ENCODE peak calls at places on chromosomes 5 and 9, in seven cellular contexts. K is hepatocyte, Y is GM23248, R is choroid plexus epithelial cell, G is colonic mucosa, P is SJCRH30, M is AG04450. I is an unnamed sample.

GRCh38 chr9:125902865-125903512 is 155.8 kb downstream of the PBX3 start:
- DNase-seq in Y (no peak), P (peak; percentile 31), G (no peak), K (no peak), M (no peak), R (no peak), I (no peak)

GRCh38 chr5:3197699-3198098 is 397.9 kb upstream of the IRX1 start:
- DNase-seq in G (no peak), Y (no peak), M (no peak), K (peak; percentile 48), R (no peak), P (peak; percentile 78), I (no peak)

GRCh38 chr9:7777776-7778175 is 21.8 kb downstream of the DMAC1 start:
- DNase-seq in G (no peak), P (peak; percentile 9), R (no peak), Y (no peak), M (no peak), K (no peak), I (no peak)

GRCh38 chr5:69485471-69485870 is 7.1 kb upstream of the OCLN start:
- DNase-seq in Y (no peak), G (no peak), R (no peak), P (no peak), K (no peak), M (no peak), I (no peak)

GRCh38 chr5:157548513-157549282 is 26.9 kb downstream of the ADAM19 start:
- DNase-seq in R (peak; percentile 83), P (no peak), G (no peak), M (peak; percentile 66), K (no peak), Y (peak; percentile 97), I (no peak)

GRCh38 chr9:124660341-124660801 is 110.7 kb downstream of the NR6A1 start:
- DNase-seq in K (peak; percentile 48), R (peak; percentile 74), P (peak; percentile 92), G (peak; percentile 38), M (no peak), Y (peak; percentile 72), I (peak; percentile 41)

GRCh38 chr9:98880311-98881015 is 63.2 kb upstream of the COL15A1 start:
- DNase-seq in M (no peak), P (no peak), K (no peak), G (no peak), Y (no peak), R (no peak), I (no peak)

GRCh38 chr5:54171645-54172384 is 138.6 kb downstream of the ARL15 start:
- DNase-seq in M (peak; percentile 32), R (peak; percentile 62), P (peak; percentile 60), G (peak; percentile 36), K (no peak), Y (no peak), I (no peak)

GRCh38 chr5:98771389-98772109 is 1.9 kb upstream of the RGMB start:
- DNase-seq in M (peak; percentile 87), P (peak; percentile 93), G (peak; percentile 92), R (peak; percentile 96), Y (peak; percentile 90), K (peak; percentile 92), I (peak; percentile 72)

DNA sequence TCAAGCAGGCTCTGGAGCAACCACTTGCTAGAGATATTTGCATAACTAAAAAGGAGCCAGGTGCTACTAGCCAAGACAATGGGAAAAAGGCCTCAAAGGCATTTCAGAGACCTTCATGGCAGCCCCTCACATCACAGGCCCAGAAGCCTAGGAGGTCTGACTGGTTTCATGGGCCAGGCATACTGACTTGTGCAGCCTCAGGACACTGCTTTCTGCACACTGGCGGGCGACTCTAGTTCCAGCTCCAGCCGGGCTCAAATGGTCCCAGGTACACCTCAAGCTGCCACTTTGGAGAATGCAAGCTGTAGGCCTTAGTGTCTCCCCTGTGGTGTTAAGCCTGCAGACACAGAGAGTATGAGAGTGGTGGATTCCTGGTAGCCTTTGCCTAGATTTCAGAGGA is 27.1 kb downstream of the COX7C start:
- DNase-seq in M (no peak), R (no peak), Y (no peak), K (no peak), P (no peak), G (no peak), I (no peak)
- H3K4me3 ChIP-seq in M (no peak overlapping the region), R (no peak overlapping the region), Y (no peak overlapping the region), K (no peak overlapping the region), P (no peak overlapping the region), G (no peak overlapping the region), I (no peak overlapping the region)

GRCh38 chr5:154697335-154697734 is 57.8 kb upstream of the LARP1 start:
- DNase-seq in K (no peak), R (no peak), P (no peak), G (no peak), Y (peak; percentile 55), M (peak; percentile 10), I (no peak)
- H3K4me3 ChIP-seq in K (no peak overlapping the region), R (no peak overlapping the region), P (no peak overlapping the region), G (no peak overlapping the region), Y (no peak overlapping the region), M (no peak overlapping the region), I (no peak overlapping the region)

DNA sequence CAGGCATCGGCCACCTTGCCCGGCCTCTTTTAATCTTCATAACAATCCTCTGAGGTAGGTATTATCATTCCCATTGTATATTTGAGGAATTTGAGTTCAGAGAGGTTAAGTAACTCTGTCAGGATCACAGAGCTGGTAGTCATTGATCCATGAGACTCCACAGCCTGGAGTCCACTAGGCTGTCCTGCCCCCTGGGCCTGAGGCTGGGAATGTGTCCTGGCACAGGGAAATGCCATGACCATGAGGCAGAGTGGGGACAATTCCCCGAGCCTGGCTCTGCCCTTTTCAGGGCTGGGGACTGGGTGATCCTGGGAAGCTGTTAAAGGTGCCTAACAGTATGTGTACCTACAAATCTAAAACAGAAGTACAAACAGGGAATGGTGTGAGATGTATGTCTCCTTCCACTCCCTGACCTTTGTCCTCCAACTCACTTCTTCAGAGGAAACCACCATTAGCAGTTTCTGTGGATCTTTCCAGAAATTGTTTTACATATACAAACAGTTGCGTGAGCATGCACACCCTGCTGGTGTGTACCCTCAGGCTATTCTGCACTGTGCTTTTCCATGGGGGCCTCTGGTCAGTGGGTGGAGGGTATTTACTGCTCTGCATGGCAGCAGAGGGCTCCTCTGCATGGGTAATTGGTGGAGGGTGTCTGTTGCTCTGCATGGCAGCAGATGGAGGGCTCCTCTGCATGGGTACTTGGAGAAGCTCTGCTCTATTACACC is 53.8 kb downstream of the NDST1 start:
- DNase-seq in Y (no peak), M (no peak), K (no peak), R (no peak), P (no peak), G (no peak), I (peak; percentile 53)
- H3K4me3 ChIP-seq in Y (no peak overlapping the region), M (no peak overlapping the region), K (no peak overlapping the region), R (no peak overlapping the region), P (no peak overlapping the region), G (no peak overlapping the region), I (no peak overlapping the region)

GRCh38 chr5:84249918-84250635 is 134.6 kb downstream of the EDIL3 start:
- DNase-seq in P (peak; percentile 95), Y (peak; percentile 84), G (no peak), R (peak; percentile 90), M (peak; percentile 48), K (peak; percentile 7), I (no peak)
- H3K4me3 ChIP-seq in P (peak overlapping the region; percentile 22), Y (peak overlapping the region; percentile 44), G (no peak overlapping the region), R (no peak overlapping the region), M (no peak overlapping the region), K (no peak overlapping the region), I (no peak overlapping the region)

DNA sequence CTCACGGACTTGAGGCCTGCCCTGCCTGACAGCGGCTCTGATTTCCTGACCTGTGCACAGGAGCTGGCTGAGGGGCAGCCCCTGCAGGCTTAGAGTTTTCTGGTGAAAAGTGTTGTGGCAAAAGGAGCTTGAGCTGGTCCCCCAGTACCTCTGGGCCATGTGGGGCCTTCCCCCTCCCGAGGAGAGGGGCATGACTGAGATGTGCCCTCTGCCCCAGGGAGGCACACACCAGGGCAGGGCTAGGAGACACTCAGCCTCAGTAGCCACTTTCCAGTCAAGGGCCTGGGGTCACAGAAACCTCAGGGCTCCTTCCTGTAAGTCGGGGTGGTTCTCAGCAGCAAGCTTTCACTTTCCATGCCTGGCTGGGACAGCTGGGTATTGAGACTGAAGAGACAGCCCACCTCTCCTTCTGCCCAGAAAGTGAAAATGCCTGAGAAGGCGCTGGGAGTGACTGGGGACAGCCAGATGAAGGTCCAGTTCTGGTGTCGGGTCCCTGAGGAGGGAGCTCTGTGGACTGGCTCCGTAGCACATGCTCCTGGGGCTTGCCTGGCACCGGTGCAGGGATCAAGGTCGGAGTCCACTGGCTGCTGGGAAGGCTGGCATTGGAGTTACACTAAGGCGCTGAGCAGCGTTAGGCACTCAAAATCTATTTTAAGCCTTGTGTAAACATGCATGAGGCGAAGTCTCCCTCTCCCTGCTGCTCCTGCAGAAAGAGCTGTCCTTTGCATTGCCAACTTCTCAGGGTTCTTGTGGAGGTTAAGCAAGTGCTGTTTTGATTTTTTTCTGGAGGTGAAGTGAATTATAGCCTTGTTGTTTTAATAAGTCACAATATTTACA is 394.9 kb downstream of the GADD45G start:
- DNase-seq in P (peak; percentile 86), K (peak; percentile 82), R (peak; percentile 72), G (peak; percentile 90), Y (peak; percentile 65), M (no peak), I (peak; percentile 37)
- H3K4me3 ChIP-seq in P (peak overlapping the region; percentile 48), K (no peak overlapping the region), R (peak overlapping the region; percentile 38), G (peak overlapping the region; percentile 4), Y (peak overlapping the region; percentile 32), M (peak overlapping the region; percentile 35), I (no peak overlapping the region)

GRCh38 chr5:68217476-68217984 is 2.0 kb downstream of the PIK3R1 start:
- DNase-seq in M (no peak), K (no peak), Y (peak; percentile 37), P (no peak), R (peak; percentile 38), G (peak; percentile 48), I (no peak)
- H3K4me3 ChIP-seq in M (peak overlapping the region; percentile 87), K (peak overlapping the region; percentile 97), Y (peak overlapping the region; percentile 81), P (peak overlapping the region; percentile 81), R (peak overlapping the region; percentile 93), G (peak overlapping the region; percentile 96), I (peak overlapping the region; percentile 84)

GRCh38 chr5:149836451-149837139 is 106.5 kb downstream of the PPARGC1B start:
- DNase-seq in K (no peak), G (no peak), R (no peak), P (no peak), Y (no peak), M (no peak), I (no peak)
- H3K4me3 ChIP-seq in K (no peak overlapping the region), G (no peak overlapping the region), R (no peak overlapping the region), P (no peak overlapping the region), Y (no peak overlapping the region), M (no peak overlapping the region), I (no peak overlapping the region)